ENCODE peak calls at places on chromosomes 2 and 18, in four cellular contexts. V is sigmoid colon, Z is iris pigment epithelial cell, S is A549. G is an unnamed sample.

GRCh38 chr2:64627860-64628841 is 25.6 kb downstream of the SERTAD2 start:
- DNase-seq in Z (no peak), S (no peak), V (peak), G (no peak)

GRCh38 chr2:126911111-126911796 is 12.6 kb downstream of the TEX51 start:
- DNase-seq in Z (no peak), S (no peak), V (no peak), G (no peak)

GRCh38 chr2:138453815-138454214 is 47.8 kb upstream of the SPOPL start:
- DNase-seq in S (no peak), Z (no peak), V (no peak), G (no peak)

GRCh38 chr2:197803033-197803444 is 1.4 kb upstream of the PLCL1 start:
- DNase-seq in V (no peak), S (peak), Z (peak), G (no peak)

GRCh38 chr2:6656633-6657032 is 209.1 kb downstream of the CMPK2 start:
- DNase-seq in V (no peak), S (no peak), Z (no peak), G (no peak)

GRCh38 chr2:149719695-149720094 is 132.1 kb upstream of the MMADHC start:
- DNase-seq in Z (no peak), V (no peak), S (no peak), G (no peak)

GRCh38 chr2:127007652-127008051 is 99.3 kb downstream of the BIN1 start:
- DNase-seq in V (no peak), S (no peak), Z (peak), G (no peak)

GRCh38 chr18:14769381-14769780 is 21.4 kb downstream of the ANKRD30B start:
- DNase-seq in V (no peak), S (no peak), Z (no peak), G (no peak)

GRCh38 chr2:240512109-240512485 is 45.7 kb downstream of the ANKMY1 start:
- DNase-seq in V (no peak), S (no peak), Z (no peak), G (no peak)

GRCh38 chr18:60892441-60892840 is 440.8 kb upstream of the CDH20 start:
- DNase-seq in S (no peak), V (no peak), Z (peak), G (no peak)

GRCh38 chr2:17962874-17963273 is 84.4 kb downstream of the KCNS3 start:
- DNase-seq in S (no peak), V (no peak), Z (no peak), G (no peak)

GRCh38 chr2:62443471-62443870 is 62.5 kb downstream of the TMEM17 start:
- DNase-seq in Z (no peak), V (no peak), S (no peak), G (no peak)

GRCh38 chr2:183186296-183186695 is 62.1 kb downstream of the NUP35 start:
- DNase-seq in Z (peak), V (no peak), S (no peak), G (no peak)

GRCh38 chr18:30527917-30528316 is 514.6 kb downstream of the DSC3 start:
- DNase-seq in Z (no peak), S (no peak), V (no peak), G (no peak)

GRCh38 chr2:211331736-211332135 is 775.3 kb downstream of the CPS1 start:
- DNase-seq in V (no peak), S (no peak), Z (no peak), G (no peak)

GRCh38 chr2:178513876-178514275 is 33.6 kb downstream of the PLEKHA3 start:
- DNase-seq in Z (no peak), V (no peak), S (no peak), G (no peak)

GRCh38 chr18:1968801-1969498 is 602.4 kb downstream of the METTL4 start:
- DNase-seq in V (no peak), Z (no peak), S (no peak), G (no peak)